ENCODE peak calls at places on chromosomes 6 and 20, in eight cellular contexts. W is SJSA1, G is hepatocyte, L is Peyer's patch, J is heart right ventricle, X is upper lobe of right lung, H is cardiac muscle cell, T is ovary. R is an unnamed sample. For H3K9me3 and H3K27me3, the result is how much of the 10 kb centered on the place peaks cover.

GRCh38 chr20:60299951-60300350 is 341.7 kb downstream of the CDH26 start:
- DNase-seq in W (no peak), G (no peak), L (no peak), J (no peak), X (no peak), H (no peak), T (no peak), R (no peak)

GRCh38 chr6:146028250-146028789 is 542 bp upstream of the GRM1 start:
- DNase-seq in W (peak), G (peak), L (peak), J (peak), X (peak), H (peak), T (peak), R (no peak)

GRCh38 chr20:1383621-1384404 is 9.0 kb downstream of the FKBP1A start:
- DNase-seq in W (no peak), G (peak), L (no peak), J (no peak), X (no peak), H (no peak), T (no peak), R (no peak)

GRCh38 chr6:19999319-20000191 is 162.4 kb downstream of the ID4 start:
- DNase-seq in W (peak), G (no peak), L (no peak), J (no peak), X (no peak), H (no peak), T (no peak), R (no peak)

GRCh38 chr20:32501709-32502108 is 83.4 kb downstream of the NOL4L start:
- DNase-seq in W (no peak), G (no peak), L (no peak), J (no peak), X (no peak), H (peak), T (no peak), R (no peak)

GRCh38 chr20:42604998-42605970 is 584.4 kb downstream of the PTPRT start:
- DNase-seq in W (no peak), G (no peak), L (no peak), J (no peak), X (no peak), H (no peak), T (no peak), R (no peak)

GRCh38 chr6:134596191-134596590 is 278.3 kb upstream of the SGK1 start:
- DNase-seq in W (no peak), G (no peak), L (no peak), J (no peak), X (no peak), H (no peak), T (no peak), R (no peak)

GRCh38 chr6:82385102-82385501 is 21.5 kb downstream of the TPBG start:
- DNase-seq in W (no peak), G (no peak), L (no peak), J (no peak), X (no peak), H (no peak), T (no peak), R (no peak)

GRCh38 chr6:34132486-34133185 is 13.3 kb downstream of the GRM4 start:
- DNase-seq in W (no peak), G (peak), L (no peak), J (no peak), X (no peak), H (peak), T (no peak), R (peak)

GRCh38 chr6:42030585-42031506 is 19.5 kb upstream of the TAF8 start:
- DNase-seq in W (no peak), G (peak), L (no peak), J (peak), X (peak), H (peak), T (peak), R (no peak)

GRCh38 chr6:136030131-136030530 is 178.6 kb downstream of the PDE7B start:
- DNase-seq in W (no peak), G (no peak), L (no peak), J (no peak), X (no peak), H (no peak), T (no peak), R (no peak)

GRCh38 chr6:78526432-78526831 is 340.9 kb upstream of the IRAK1BP1 start:
- DNase-seq in W (no peak), G (peak), L (no peak), J (no peak), X (no peak), H (no peak), T (no peak), R (no peak)

GRCh38 chr6:49506569-49507111 is 6.9 kb downstream of the GLYATL3 start:
- DNase-seq in W (no peak), G (peak), L (no peak), J (no peak), X (no peak), H (no peak), T (no peak), R (no peak)

GRCh38 chr6:144897441-144897921 is 612.3 kb downstream of the UTRN start:
- DNase-seq in W (peak), G (peak), L (no peak), J (no peak), X (no peak), H (peak), T (no peak), R (no peak)

GRCh38 chr6:39302669-39303424 is 11.4 kb downstream of the KCNK17 start:
- DNase-seq in W (peak), G (peak), L (peak), J (peak), X (peak), H (peak), T (peak), R (peak)

GRCh38 chr20:58435237-58435636 is 46.2 kb downstream of the VAPB start:
- DNase-seq in W (no peak), G (no peak), L (no peak), J (no peak), X (no peak), H (no peak), T (no peak), R (no peak)

GRCh38 chr6:51959744-51960383 is 127.5 kb downstream of the PKHD1 start:
- DNase-seq in W (peak), G (peak), L (peak), J (peak), X (peak), H (peak), T (peak), R (no peak)

GRCh38 chr6:32581275-32582095 is 8.2 kb downstream of the HLA-DRB1 start:
- DNase-seq in W (no peak), G (peak), L (no peak), J (no peak), X (no peak), H (no peak), T (no peak), R (no peak)

GRCh38 chr6:100462396-100462795 is 2.3 kb downstream of the SIM1 start:
- DNase-seq in W (no peak), G (no peak), L (no peak), J (no peak), X (no peak), H (no peak), T (no peak), R (no peak)
- H3K9me3 ChIP-seq in W (under half), G (under half), L (under half), J (under half), X (under half), H (under half), T (under half), R (under half)

GRCh38 chr20:63023071-63023835 is 16.5 kb upstream of the BHLHE23 start:
- DNase-seq in W (no peak), G (no peak), L (peak), J (no peak), X (peak), H (no peak), T (no peak), R (no peak)
- H3K27me3 ChIP-seq in W (half or more), G (under half), L (under half), J (half or more), X (half or more), H (under half), T (under half), R (under half)

DNA sequence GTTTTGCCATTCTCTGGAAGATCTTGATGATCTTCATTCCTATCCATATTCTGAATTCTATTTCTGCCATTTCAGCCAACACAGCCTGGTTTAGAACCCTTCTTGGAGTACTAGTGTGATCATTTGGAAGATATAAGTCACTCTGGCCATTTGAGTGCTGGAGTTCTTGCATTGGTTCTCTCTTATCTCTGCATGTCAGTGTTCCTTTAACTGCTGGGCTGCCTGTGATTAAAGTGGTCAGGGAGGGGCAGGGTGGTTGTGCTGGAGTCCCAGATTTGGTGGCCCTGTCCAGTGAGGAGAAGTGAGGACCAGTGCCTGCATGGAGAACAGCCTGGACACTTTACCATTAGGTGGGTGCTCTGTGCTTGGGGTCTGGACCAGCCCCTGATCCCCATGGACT is 173.0 kb downstream of the SOD2 start:
- DNase-seq in W (no peak), G (no peak), L (no peak), J (no peak), X (no peak), H (no peak), T (no peak), R (no peak)
- H3K27ac ChIP-seq in W (no peak), G (no peak), L (no peak), J (no peak), X (no peak), H (no peak), T (no peak), R (no peak)

DNA sequence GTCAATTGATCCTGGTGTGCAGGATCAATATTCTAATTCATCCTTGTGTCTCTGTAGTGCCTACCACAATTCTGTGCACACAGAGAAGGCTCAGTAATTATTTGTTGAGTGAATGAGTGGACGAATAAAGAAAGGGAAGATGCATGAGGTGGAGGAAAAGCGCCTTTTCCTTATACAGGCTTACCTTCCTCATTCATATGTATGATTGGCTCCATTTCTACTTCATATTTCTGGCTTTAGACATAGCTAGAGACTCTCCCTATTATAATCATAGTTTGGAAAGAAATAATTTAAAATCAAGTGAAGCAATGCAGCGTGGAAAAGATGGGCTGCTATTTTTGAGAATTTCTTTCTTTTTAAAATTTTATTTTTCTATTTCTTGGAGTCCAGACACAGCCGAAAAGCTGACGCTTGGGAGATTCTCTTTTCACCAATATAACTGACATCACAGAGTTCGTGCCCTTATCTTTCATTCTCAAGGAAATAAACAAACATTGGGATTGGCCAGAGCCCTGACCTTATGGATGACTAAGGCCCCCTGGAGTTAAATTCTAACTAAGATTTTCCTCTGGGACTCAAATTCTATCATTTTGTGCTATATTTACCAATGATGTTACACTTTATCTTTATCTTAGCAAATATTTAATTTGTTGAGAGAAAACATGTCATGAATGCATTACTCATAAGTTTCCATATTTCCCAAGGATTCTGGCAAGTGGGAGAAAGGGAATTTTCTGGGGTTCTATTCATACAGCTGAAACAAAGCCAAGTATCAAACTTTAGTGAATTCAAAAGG is 48.1 kb downstream of the PRL start:
- DNase-seq in W (peak), G (peak), L (no peak), J (no peak), X (no peak), H (peak), T (no peak), R (no peak)
- H3K9me3 ChIP-seq in W (under half), G (under half), L (under half), J (under half), X (under half), H (under half), T (under half), R (under half)

DNA sequence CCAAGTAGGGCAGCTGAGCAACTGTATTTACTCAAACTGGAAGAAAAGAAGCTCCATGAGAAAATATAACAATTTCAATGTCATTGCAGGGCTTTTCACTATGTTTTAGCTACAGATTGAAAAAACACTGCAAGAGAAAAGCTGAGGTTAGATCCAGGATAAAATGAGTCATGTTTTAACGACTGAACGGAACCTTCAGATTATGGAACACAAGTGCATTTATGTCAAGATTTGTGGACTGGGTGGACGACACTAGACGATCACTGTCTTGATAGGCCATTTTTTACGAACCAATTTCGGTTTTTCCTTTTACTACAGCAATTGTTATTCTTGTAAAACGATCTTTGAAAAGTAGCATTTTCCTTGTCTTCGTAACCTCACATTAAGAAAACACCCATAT is 294.4 kb upstream of the TCF21 start:
- DNase-seq in W (no peak), G (no peak), L (no peak), J (no peak), X (no peak), H (no peak), T (no peak), R (no peak)
- H3K27me3 ChIP-seq in W (under half), G (under half), L (under half), J (under half), X (under half), H (under half), T (under half), R (under half)

DNA sequence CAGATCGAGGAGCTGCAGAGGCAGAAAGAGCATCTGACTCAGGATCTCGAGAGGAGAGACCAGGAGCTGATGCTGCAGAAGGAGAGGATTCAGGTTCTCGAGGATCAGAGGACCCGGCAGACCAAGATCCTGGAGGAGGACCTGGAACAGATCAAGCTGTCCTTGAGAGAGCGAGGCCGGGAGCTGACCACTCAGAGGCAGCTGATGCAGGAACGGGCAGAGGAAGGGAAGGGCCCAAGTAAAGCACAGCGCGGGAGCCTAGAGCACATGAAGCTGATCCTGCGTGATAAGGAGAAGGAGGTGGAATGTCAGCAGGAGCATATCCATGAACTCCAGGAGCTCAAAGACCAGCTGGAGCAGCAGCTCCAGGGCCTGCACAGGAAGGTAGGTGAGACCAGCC is 26.2 kb downstream of the C20orf173 start:
- DNase-seq in W (no peak), G (no peak), L (no peak), J (no peak), X (no peak), H (no peak), T (no peak), R (no peak)
- H3K27ac ChIP-seq in W (no peak), G (no peak), L (no peak), J (no peak), X (no peak), H (no peak), T (no peak), R (no peak)

DNA sequence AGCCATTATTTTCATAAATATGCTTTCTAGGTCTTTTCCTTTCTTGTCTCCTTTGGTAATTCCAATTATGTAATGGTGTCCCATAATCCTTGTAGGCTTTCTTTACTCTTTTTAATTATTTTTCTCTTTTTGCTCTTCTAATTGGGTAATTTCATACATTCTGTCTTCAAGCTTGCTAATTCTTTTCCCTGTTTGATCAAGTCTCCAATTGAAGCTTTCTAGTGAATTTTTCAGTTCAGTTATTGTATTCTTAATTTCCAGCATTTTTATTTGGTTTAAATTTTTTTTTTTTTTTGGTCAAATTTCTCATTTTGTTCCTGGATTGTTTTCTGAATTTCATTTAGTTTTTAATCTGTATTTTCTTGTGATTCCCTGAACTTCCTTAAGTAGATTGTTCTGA is 74.9 kb upstream of the UST start:
- DNase-seq in W (no peak), G (no peak), L (no peak), J (no peak), X (no peak), H (no peak), T (no peak), R (no peak)
- H3K9me3 ChIP-seq in W (under half), G (under half), L (under half), J (under half), X (under half), H (under half), T (under half), R (under half)

DNA sequence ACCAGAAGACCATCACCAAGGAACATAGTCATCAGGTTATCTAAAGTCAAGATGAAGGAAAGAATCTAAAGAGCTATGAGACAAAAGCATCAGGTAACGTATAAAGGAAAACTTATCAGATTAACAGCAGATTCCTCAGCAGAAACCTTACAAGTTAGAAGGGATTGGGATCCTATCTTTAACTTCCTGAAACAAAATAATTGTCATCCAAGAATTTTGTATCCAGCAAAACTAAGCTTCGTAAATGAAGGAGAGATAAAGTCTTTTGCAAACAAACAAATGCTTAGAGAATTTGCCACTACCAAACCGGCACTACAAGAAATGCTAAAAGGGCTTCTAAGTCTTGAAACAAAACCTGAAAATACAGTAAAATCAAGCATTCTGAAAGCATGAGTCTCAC is 71.0 kb downstream of the HECA start:
- DNase-seq in W (no peak), G (no peak), L (no peak), J (no peak), X (no peak), H (no peak), T (no peak), R (no peak)
- H3K27me3 ChIP-seq in W (under half), G (under half), L (under half), J (under half), X (under half), H (under half), T (under half), R (under half)